ENCODE peak calls at places on chromosomes 5 and 9, in seven cellular contexts. One of them, this sample, is unnamed.

GRCh38 chr9:21585756-21586752 is 103.9 kb upstream of the IFNE start:
- DNase-seq in fibroblast of gingiva: peak; percentile 45
- DNase-seq in NCI-H1092 treated with DMSO at 0.1 percent for 48 hours: no peak
- DNase-seq in activated CD4-positive, alpha-beta memory T cell treated with anti-CD3 and anti-CD28 coated beads, Interleukin-2, amount 10 ng/mL, durations not matched to agents 7 days and 5 days: no peak
- DNase-seq in kidney glomerular epithelial cell: no peak
- DNase-seq in activated naive CD4-positive, alpha-beta T cell: no peak
- DNase-seq in A549: peak; percentile 63
- DNase-seq in this sample: no peak

GRCh38 chr5:172113036-172113435 is 75.0 kb downstream of the STK10 start:
- DNase-seq in fibroblast of gingiva: no peak
- DNase-seq in NCI-H1092 treated with DMSO at 0.1 percent for 48 hours: no peak
- DNase-seq in activated CD4-positive, alpha-beta memory T cell treated with anti-CD3 and anti-CD28 coated beads, Interleukin-2, amount 10 ng/mL, durations not matched to agents 7 days and 5 days: peak; percentile 92
- DNase-seq in kidney glomerular epithelial cell: no peak
- DNase-seq in activated naive CD4-positive, alpha-beta T cell: no peak
- DNase-seq in A549: no peak
- DNase-seq in this sample: peak; percentile 58

GRCh38 chr9:76691761-76692313 is 72.4 kb upstream of the PCA3 start:
- DNase-seq in fibroblast of gingiva: no peak
- DNase-seq in NCI-H1092 treated with DMSO at 0.1 percent for 48 hours: peak; percentile 90
- DNase-seq in activated CD4-positive, alpha-beta memory T cell treated with anti-CD3 and anti-CD28 coated beads, Interleukin-2, amount 10 ng/mL, durations not matched to agents 7 days and 5 days: no peak
- DNase-seq in kidney glomerular epithelial cell: no peak
- DNase-seq in activated naive CD4-positive, alpha-beta T cell: no peak
- DNase-seq in A549: no peak
- DNase-seq in this sample: no peak

GRCh38 chr5:149268928-149269557 is 2.6 kb upstream of the AFAP1L1 start:
- DNase-seq in fibroblast of gingiva: peak; percentile 47
- DNase-seq in NCI-H1092 treated with DMSO at 0.1 percent for 48 hours: peak; percentile 8
- DNase-seq in activated CD4-positive, alpha-beta memory T cell treated with anti-CD3 and anti-CD28 coated beads, Interleukin-2, amount 10 ng/mL, durations not matched to agents 7 days and 5 days: no peak
- DNase-seq in kidney glomerular epithelial cell: peak; percentile 70
- DNase-seq in activated naive CD4-positive, alpha-beta T cell: no peak
- DNase-seq in A549: peak; percentile 71
- DNase-seq in this sample: no peak

GRCh38 chr5:3197699-3198098 is 397.9 kb upstream of the IRX1 start:
- DNase-seq in fibroblast of gingiva: no peak
- DNase-seq in NCI-H1092 treated with DMSO at 0.1 percent for 48 hours: peak; percentile 98
- DNase-seq in activated CD4-positive, alpha-beta memory T cell treated with anti-CD3 and anti-CD28 coated beads, Interleukin-2, amount 10 ng/mL, durations not matched to agents 7 days and 5 days: no peak
- DNase-seq in kidney glomerular epithelial cell: no peak
- DNase-seq in activated naive CD4-positive, alpha-beta T cell: no peak
- DNase-seq in A549: no peak
- DNase-seq in this sample: no peak

GRCh38 chr5:151251001-151251551 is 1.9 kb upstream of the GM2A start:
- DNase-seq in fibroblast of gingiva: no peak
- DNase-seq in NCI-H1092 treated with DMSO at 0.1 percent for 48 hours: no peak
- DNase-seq in activated CD4-positive, alpha-beta memory T cell treated with anti-CD3 and anti-CD28 coated beads, Interleukin-2, amount 10 ng/mL, durations not matched to agents 7 days and 5 days: peak; percentile 81
- DNase-seq in kidney glomerular epithelial cell: no peak
- DNase-seq in activated naive CD4-positive, alpha-beta T cell: no peak
- DNase-seq in A549: no peak
- DNase-seq in this sample: no peak

GRCh38 chr9:134624119-134624826 is 17.3 kb upstream of the COL5A1 start:
- DNase-seq in fibroblast of gingiva: peak; percentile 58
- DNase-seq in NCI-H1092 treated with DMSO at 0.1 percent for 48 hours: no peak
- DNase-seq in activated CD4-positive, alpha-beta memory T cell treated with anti-CD3 and anti-CD28 coated beads, Interleukin-2, amount 10 ng/mL, durations not matched to agents 7 days and 5 days: no peak
- DNase-seq in kidney glomerular epithelial cell: no peak
- DNase-seq in activated naive CD4-positive, alpha-beta T cell: no peak
- DNase-seq in A549: no peak
- DNase-seq in this sample: no peak

GRCh38 chr9:72262063-72262462 is 102.9 kb downstream of the ZFAND5 start:
- DNase-seq in fibroblast of gingiva: no peak
- DNase-seq in NCI-H1092 treated with DMSO at 0.1 percent for 48 hours: no peak
- DNase-seq in activated CD4-positive, alpha-beta memory T cell treated with anti-CD3 and anti-CD28 coated beads, Interleukin-2, amount 10 ng/mL, durations not matched to agents 7 days and 5 days: no peak
- DNase-seq in kidney glomerular epithelial cell: no peak
- DNase-seq in activated naive CD4-positive, alpha-beta T cell: no peak
- DNase-seq in A549: no peak
- DNase-seq in this sample: no peak

GRCh38 chr9:93058357-93059096 is at the start of gene SUSD3:
- DNase-seq in fibroblast of gingiva: no peak
- DNase-seq in NCI-H1092 treated with DMSO at 0.1 percent for 48 hours: no peak
- DNase-seq in activated CD4-positive, alpha-beta memory T cell treated with anti-CD3 and anti-CD28 coated beads, Interleukin-2, amount 10 ng/mL, durations not matched to agents 7 days and 5 days: peak; percentile 77
- DNase-seq in kidney glomerular epithelial cell: peak; percentile 48
- DNase-seq in activated naive CD4-positive, alpha-beta T cell: no peak
- DNase-seq in A549: peak; percentile 24
- DNase-seq in this sample: peak; percentile 54

GRCh38 chr5:53479656-53480473 is 564 bp upstream of the FST start:
- DNase-seq in fibroblast of gingiva: peak; percentile 58
- DNase-seq in NCI-H1092 treated with DMSO at 0.1 percent for 48 hours: peak; percentile 24
- DNase-seq in activated CD4-positive, alpha-beta memory T cell treated with anti-CD3 and anti-CD28 coated beads, Interleukin-2, amount 10 ng/mL, durations not matched to agents 7 days and 5 days: peak; percentile 22
- DNase-seq in kidney glomerular epithelial cell: no peak
- DNase-seq in activated naive CD4-positive, alpha-beta T cell: no peak
- DNase-seq in A549: peak; percentile 55
- DNase-seq in this sample: no peak

GRCh38 chr5:126527892-126528291 is 67.1 kb downstream of the ALDH7A1 start:
- DNase-seq in fibroblast of gingiva: no peak
- DNase-seq in NCI-H1092 treated with DMSO at 0.1 percent for 48 hours: no peak
- DNase-seq in activated CD4-positive, alpha-beta memory T cell treated with anti-CD3 and anti-CD28 coated beads, Interleukin-2, amount 10 ng/mL, durations not matched to agents 7 days and 5 days: no peak
- DNase-seq in kidney glomerular epithelial cell: no peak
- DNase-seq in activated naive CD4-positive, alpha-beta T cell: no peak
- DNase-seq in A549: no peak
- DNase-seq in this sample: no peak

GRCh38 chr9:35237303-35237702 is 75.5 kb downstream of the UNC13B start:
- DNase-seq in fibroblast of gingiva: no peak
- DNase-seq in NCI-H1092 treated with DMSO at 0.1 percent for 48 hours: peak; percentile 89
- DNase-seq in activated CD4-positive, alpha-beta memory T cell treated with anti-CD3 and anti-CD28 coated beads, Interleukin-2, amount 10 ng/mL, durations not matched to agents 7 days and 5 days: no peak
- DNase-seq in kidney glomerular epithelial cell: no peak
- DNase-seq in activated naive CD4-positive, alpha-beta T cell: no peak
- DNase-seq in A549: no peak
- DNase-seq in this sample: no peak

GRCh38 chr5:6686916-6687409 is 26.3 kb upstream of the TENT4A start:
- DNase-seq in fibroblast of gingiva: peak; percentile 23
- DNase-seq in NCI-H1092 treated with DMSO at 0.1 percent for 48 hours: no peak
- DNase-seq in activated CD4-positive, alpha-beta memory T cell treated with anti-CD3 and anti-CD28 coated beads, Interleukin-2, amount 10 ng/mL, durations not matched to agents 7 days and 5 days: no peak
- DNase-seq in kidney glomerular epithelial cell: peak; percentile 53
- DNase-seq in activated naive CD4-positive, alpha-beta T cell: no peak
- DNase-seq in A549: no peak
- DNase-seq in this sample: no peak

GRCh38 chr5:126178521-126178920 is 244.7 kb upstream of the GRAMD2B start:
- DNase-seq in fibroblast of gingiva: peak; percentile 51
- DNase-seq in NCI-H1092 treated with DMSO at 0.1 percent for 48 hours: no peak
- DNase-seq in activated CD4-positive, alpha-beta memory T cell treated with anti-CD3 and anti-CD28 coated beads, Interleukin-2, amount 10 ng/mL, durations not matched to agents 7 days and 5 days: no peak
- DNase-seq in kidney glomerular epithelial cell: no peak
- DNase-seq in activated naive CD4-positive, alpha-beta T cell: no peak
- DNase-seq in A549: no peak
- DNase-seq in this sample: no peak

GRCh38 chr5:117652001-117652639 is 1077.5 kb upstream of the SEMA6A start:
- DNase-seq in fibroblast of gingiva: no peak
- DNase-seq in NCI-H1092 treated with DMSO at 0.1 percent for 48 hours: no peak
- DNase-seq in activated CD4-positive, alpha-beta memory T cell treated with anti-CD3 and anti-CD28 coated beads, Interleukin-2, amount 10 ng/mL, durations not matched to agents 7 days and 5 days: no peak
- DNase-seq in kidney glomerular epithelial cell: no peak
- DNase-seq in activated naive CD4-positive, alpha-beta T cell: no peak
- DNase-seq in A549: no peak
- DNase-seq in this sample: no peak

GRCh38 chr9:96450613-96451544 is 910 bp downstream of the HABP4 start:
- DNase-seq in fibroblast of gingiva: peak; percentile 11
- DNase-seq in NCI-H1092 treated with DMSO at 0.1 percent for 48 hours: peak; percentile 14
- DNase-seq in activated CD4-positive, alpha-beta memory T cell treated with anti-CD3 and anti-CD28 coated beads, Interleukin-2, amount 10 ng/mL, durations not matched to agents 7 days and 5 days: peak; percentile 38
- DNase-seq in kidney glomerular epithelial cell: no peak
- DNase-seq in activated naive CD4-positive, alpha-beta T cell: no peak
- DNase-seq in A549: peak; percentile 29
- DNase-seq in this sample: no peak

GRCh38 chr5:116661419-116661818 is 86.8 kb upstream of the SEMA6A start:
- DNase-seq in fibroblast of gingiva: no peak
- DNase-seq in NCI-H1092 treated with DMSO at 0.1 percent for 48 hours: no peak
- DNase-seq in activated CD4-positive, alpha-beta memory T cell treated with anti-CD3 and anti-CD28 coated beads, Interleukin-2, amount 10 ng/mL, durations not matched to agents 7 days and 5 days: no peak
- DNase-seq in kidney glomerular epithelial cell: no peak
- DNase-seq in activated naive CD4-positive, alpha-beta T cell: no peak
- DNase-seq in A549: no peak
- DNase-seq in this sample: no peak

GRCh38 chr9:106716820-106717219 is 146.1 kb upstream of the ZNF462 start:
- DNase-seq in fibroblast of gingiva: peak; percentile 9
- DNase-seq in NCI-H1092 treated with DMSO at 0.1 percent for 48 hours: no peak
- DNase-seq in activated CD4-positive, alpha-beta memory T cell treated with anti-CD3 and anti-CD28 coated beads, Interleukin-2, amount 10 ng/mL, durations not matched to agents 7 days and 5 days: no peak
- DNase-seq in kidney glomerular epithelial cell: no peak
- DNase-seq in activated naive CD4-positive, alpha-beta T cell: no peak
- DNase-seq in A549: no peak
- DNase-seq in this sample: no peak

GRCh38 chr5:150082889-150083288 is 3.5 kb downstream of the CSF1R start:
- DNase-seq in fibroblast of gingiva: no peak
- DNase-seq in NCI-H1092 treated with DMSO at 0.1 percent for 48 hours: no peak
- DNase-seq in activated CD4-positive, alpha-beta memory T cell treated with anti-CD3 and anti-CD28 coated beads, Interleukin-2, amount 10 ng/mL, durations not matched to agents 7 days and 5 days: no peak
- DNase-seq in kidney glomerular epithelial cell: no peak
- DNase-seq in activated naive CD4-positive, alpha-beta T cell: no peak
- DNase-seq in A549: no peak
- DNase-seq in this sample: no peak

GRCh38 chr5:6830643-6831239 is 117.5 kb downstream of the TENT4A start:
- DNase-seq in fibroblast of gingiva: no peak
- DNase-seq in NCI-H1092 treated with DMSO at 0.1 percent for 48 hours: no peak
- DNase-seq in activated CD4-positive, alpha-beta memory T cell treated with anti-CD3 and anti-CD28 coated beads, Interleukin-2, amount 10 ng/mL, durations not matched to agents 7 days and 5 days: no peak
- DNase-seq in kidney glomerular epithelial cell: no peak
- DNase-seq in activated naive CD4-positive, alpha-beta T cell: no peak
- DNase-seq in A549: no peak
- DNase-seq in this sample: no peak

GRCh38 chr9:6443661-6444060 is 30.7 kb downstream of the UHRF2 start:
- DNase-seq in fibroblast of gingiva: peak; percentile 35
- DNase-seq in NCI-H1092 treated with DMSO at 0.1 percent for 48 hours: no peak
- DNase-seq in activated CD4-positive, alpha-beta memory T cell treated with anti-CD3 and anti-CD28 coated beads, Interleukin-2, amount 10 ng/mL, durations not matched to agents 7 days and 5 days: no peak
- DNase-seq in kidney glomerular epithelial cell: no peak
- DNase-seq in activated naive CD4-positive, alpha-beta T cell: no peak
- DNase-seq in A549: no peak
- DNase-seq in this sample: no peak

GRCh38 chr5:10667431-10668057 is 93.5 kb downstream of the DAP start:
- DNase-seq in fibroblast of gingiva: no peak
- DNase-seq in NCI-H1092 treated with DMSO at 0.1 percent for 48 hours: no peak
- DNase-seq in activated CD4-positive, alpha-beta memory T cell treated with anti-CD3 and anti-CD28 coated beads, Interleukin-2, amount 10 ng/mL, durations not matched to agents 7 days and 5 days: no peak
- DNase-seq in kidney glomerular epithelial cell: no peak
- DNase-seq in activated naive CD4-positive, alpha-beta T cell: no peak
- DNase-seq in A549: no peak
- DNase-seq in this sample: no peak

GRCh38 chr5:123209163-123210013 is 120.3 kb downstream of the PRDM6 start:
- DNase-seq in fibroblast of gingiva: peak; percentile 61
- DNase-seq in NCI-H1092 treated with DMSO at 0.1 percent for 48 hours: no peak
- DNase-seq in activated CD4-positive, alpha-beta memory T cell treated with anti-CD3 and anti-CD28 coated beads, Interleukin-2, amount 10 ng/mL, durations not matched to agents 7 days and 5 days: no peak
- DNase-seq in kidney glomerular epithelial cell: peak; percentile 81
- DNase-seq in activated naive CD4-positive, alpha-beta T cell: no peak
- DNase-seq in A549: peak; percentile 84
- DNase-seq in this sample: no peak

GRCh38 chr5:143402464-143403356 is 776 bp downstream of the NR3C1 start:
- DNase-seq in fibroblast of gingiva: peak; percentile 24
- DNase-seq in NCI-H1092 treated with DMSO at 0.1 percent for 48 hours: peak; percentile 57
- DNase-seq in activated CD4-positive, alpha-beta memory T cell treated with anti-CD3 and anti-CD28 coated beads, Interleukin-2, amount 10 ng/mL, durations not matched to agents 7 days and 5 days: peak; percentile 64
- DNase-seq in kidney glomerular epithelial cell: peak; percentile 22
- DNase-seq in activated naive CD4-positive, alpha-beta T cell: peak; percentile 20
- DNase-seq in A549: peak; percentile 61
- DNase-seq in this sample: no peak

GRCh38 chr9:72365525-72366256 is 683 bp upstream of the ZFAND5 start:
- DNase-seq in fibroblast of gingiva: peak; percentile 96
- DNase-seq in NCI-H1092 treated with DMSO at 0.1 percent for 48 hours: peak; percentile 85
- DNase-seq in activated CD4-positive, alpha-beta memory T cell treated with anti-CD3 and anti-CD28 coated beads, Interleukin-2, amount 10 ng/mL, durations not matched to agents 7 days and 5 days: peak; percentile 59
- DNase-seq in kidney glomerular epithelial cell: peak; percentile 94
- DNase-seq in activated naive CD4-positive, alpha-beta T cell: peak; percentile 13
- DNase-seq in A549: peak; percentile 89
- DNase-seq in this sample: peak; percentile 51

GRCh38 chr9:79617395-79617794 is 45.6 kb downstream of the TLE4 start:
- DNase-seq in fibroblast of gingiva: peak; percentile 75
- DNase-seq in NCI-H1092 treated with DMSO at 0.1 percent for 48 hours: no peak
- DNase-seq in activated CD4-positive, alpha-beta memory T cell treated with anti-CD3 and anti-CD28 coated beads, Interleukin-2, amount 10 ng/mL, durations not matched to agents 7 days and 5 days: no peak
- DNase-seq in kidney glomerular epithelial cell: no peak
- DNase-seq in activated naive CD4-positive, alpha-beta T cell: no peak
- DNase-seq in A549: no peak
- DNase-seq in this sample: no peak

This sample was measured in activated T-cell treated with anti-CD3 and anti-CD28 coated beads for 24 hours.